ENCODE peak calls at places on chromosomes 13 and 19, in ten cellular contexts. W, C, U, B, V, X, M, D, S and K are unnamed samples.

GRCh38 chr19:6062961-6063575 is 47.2 kb downstream of the RFX2 start:
- DNase-seq in V (no peak), W (no peak), S (peak; percentile 41), C (no peak), B (no peak), U (no peak), X (no peak), M (no peak), D (no peak), K (no peak)

GRCh38 chr13:29162638-29163037 is 342.5 kb downstream of the MTUS2 start:
- DNase-seq in D (no peak), M (no peak), S (no peak), W (no peak), V (peak; percentile 68), C (no peak), X (no peak), B (no peak), U (no peak), K (no peak)

GRCh38 chr13:49023441-49023840 is 47.7 kb downstream of the FNDC3A start:
- DNase-seq in X (no peak), S (no peak), U (no peak), M (no peak), W (peak; percentile 32), D (peak; percentile 68), C (no peak), V (peak; percentile 80), B (no peak), K (no peak)

GRCh38 chr19:18342090-18342632 is 1.8 kb downstream of the PGPEP1 start:
- DNase-seq in W (no peak), S (no peak), B (no peak), D (no peak), M (no peak), C (no peak), X (no peak), U (no peak), V (no peak), K (no peak)

GRCh38 chr13:36193151-36193855 is 21.1 kb downstream of the SOHLH2 start:
- DNase-seq in U (no peak), B (no peak), S (no peak), V (peak; percentile 20), X (no peak), M (no peak), C (no peak), W (no peak), D (peak; percentile 57), K (no peak)

GRCh38 chr19:21328402-21328801 is 808 bp downstream of the ZNF708 start:
- DNase-seq in M (no peak), V (peak; percentile 1), X (no peak), B (peak; percentile 49), S (no peak), U (no peak), W (no peak), C (peak; percentile 1), D (peak; percentile 4), K (no peak)

GRCh38 chr13:48534911-48535501 is 2.1 kb upstream of the RCBTB2 start:
- DNase-seq in W (no peak), C (no peak), X (no peak), B (no peak), U (no peak), V (no peak), S (no peak), M (no peak), D (no peak), K (no peak)

GRCh38 chr19:35135389-35135909 is 590 bp upstream of the LGI4 start:
- DNase-seq in B (peak; percentile 92), X (peak; percentile 39), S (peak; percentile 93), W (no peak), C (peak; percentile 86), V (peak; percentile 64), D (peak; percentile 69), M (peak; percentile 49), U (peak; percentile 84), K (peak; percentile 61)

GRCh38 chr13:86464193-86464592 is 665.0 kb upstream of the SLITRK6 start:
- DNase-seq in X (no peak), V (no peak), M (no peak), W (no peak), C (peak; percentile 22), S (no peak), B (no peak), U (no peak), D (peak; percentile 1), K (no peak)

GRCh38 chr13:43363156-43363918 is 340.0 kb downstream of the DNAJC15 start:
- DNase-seq in D (peak; percentile 67), X (no peak), W (peak; percentile 16), M (no peak), C (no peak), U (no peak), S (no peak), B (no peak), V (no peak), K (no peak)

GRCh38 chr13:77389617-77389984 is 62.7 kb upstream of the MYCBP2 start:
- DNase-seq in W (no peak), X (no peak), B (no peak), C (no peak), V (no peak), S (no peak), M (no peak), D (no peak), U (no peak), K (no peak)

GRCh38 chr19:41265376-41266153 is 1.4 kb downstream of the HNRNPUL1 start:
- DNase-seq in S (peak; percentile 53), X (no peak), B (peak; percentile 43), M (no peak), V (peak; percentile 33), D (peak; percentile 26), C (peak; percentile 69), W (no peak), U (no peak), K (no peak)

GRCh38 chr19:34926361-34926684 is 380 bp upstream of the ZNF30 start:
- DNase-seq in W (no peak), M (no peak), U (no peak), X (no peak), D (no peak), C (no peak), S (no peak), V (no peak), B (no peak), K (no peak)

GRCh38 chr13:20475927-20476691 is 49.5 kb downstream of the CRYL1 start:
- DNase-seq in M (peak; percentile 36), V (peak; percentile 67), D (no peak), U (no peak), B (no peak), C (no peak), W (no peak), S (no peak), X (no peak), K (no peak)

GRCh38 chr19:4225902-4226301 is 3.4 kb upstream of the EBI3 start:
- DNase-seq in D (no peak), U (no peak), M (no peak), W (no peak), V (no peak), S (no peak), C (no peak), X (no peak), B (no peak), K (no peak)

GRCh38 chr19:13781547-13781946 is 7.3 kb downstream of the C19orf53 start:
- DNase-seq in S (peak; percentile 77), B (peak; percentile 67), W (no peak), C (no peak), V (peak; percentile 66), U (no peak), D (peak; percentile 90), X (no peak), M (no peak), K (no peak)

GRCh38 chr19:51079486-51080110 is 3.1 kb downstream of the KLK14 start:
- DNase-seq in M (no peak), D (peak; percentile 66), B (peak; percentile 53), X (no peak), U (no peak), V (no peak), W (no peak), S (no peak), C (no peak), K (peak; percentile 10)

GRCh38 chr19:4058696-4059492 is 7.8 kb downstream of the ZBTB7A start:
- DNase-seq in V (no peak), S (no peak), D (no peak), U (no peak), M (no peak), B (no peak), C (no peak), W (no peak), X (no peak), K (no peak)

GRCh38 chr19:48491793-48492123 is 19.9 kb downstream of the LMTK3 start:
- DNase-seq in X (no peak), S (peak; percentile 79), U (no peak), D (no peak), V (no peak), B (peak; percentile 48), C (no peak), M (no peak), W (no peak), K (no peak)

GRCh38 chr13:29471551-29471950 is 123.9 kb downstream of the SLC7A1 start:
- DNase-seq in S (no peak), D (no peak), B (no peak), X (no peak), U (no peak), W (no peak), C (no peak), V (no peak), M (no peak), K (no peak)

GRCh38 chr13:78137404-78138142 is 218.9 kb upstream of the EDNRB start:
- DNase-seq in C (peak; percentile 83), X (no peak), B (peak; percentile 73), M (no peak), S (peak; percentile 60), W (peak; percentile 49), D (peak; percentile 78), U (no peak), V (peak; percentile 78), K (peak; percentile 66)

GRCh38 chr13:47039106-47039505 is 142.3 kb upstream of the HTR2A start:
- DNase-seq in V (peak; percentile 79), D (peak; percentile 63), U (no peak), M (no peak), B (no peak), X (no peak), W (peak; percentile 50), C (no peak), S (no peak), K (no peak)

GRCh38 chr13:106709509-106709908 is 141.6 kb upstream of the ARGLU1 start:
- DNase-seq in X (no peak), S (no peak), V (peak; percentile 10), M (no peak), D (peak; percentile 87), U (no peak), B (no peak), W (no peak), C (no peak), K (no peak)

GRCh38 chr19:46383846-46384245 is 29.5 kb downstream of the CCDC8 start:
- DNase-seq in W (no peak), B (no peak), S (peak; percentile 23), D (no peak), M (no peak), V (no peak), U (peak; percentile 52), X (no peak), C (no peak), K (no peak)